ENCODE peak calls at places on chromosomes 2 and 18, in six cellular contexts. One of them, this sample, is unnamed.

GRCh38 chr2:112021781-112022231 is 33.3 kb upstream of the TMEM87B start:
- DNase-seq in A172: peak; percentile 93
- DNase-seq in GOT3: no peak
- DNase-seq in NCI-H1694 treated with DMSO at 0.1 percent for 48 hours: no peak
- DNase-seq in AML-193: no peak
- DNase-seq in NAMALWA: no peak
- DNase-seq in this sample: no peak

GRCh38 chr2:119319593-119319992 is 47.0 kb downstream of the C2orf76 start:
- DNase-seq in A172: no peak
- DNase-seq in GOT3: no peak
- DNase-seq in NCI-H1694 treated with DMSO at 0.1 percent for 48 hours: no peak
- DNase-seq in AML-193: no peak
- DNase-seq in NAMALWA: no peak
- DNase-seq in this sample: no peak

GRCh38 chr2:180046776-180047175 is 39.7 kb upstream of the CWC22 start:
- DNase-seq in A172: no peak
- DNase-seq in GOT3: no peak
- DNase-seq in NCI-H1694 treated with DMSO at 0.1 percent for 48 hours: no peak
- DNase-seq in AML-193: no peak
- DNase-seq in NAMALWA: no peak
- DNase-seq in this sample: no peak

GRCh38 chr18:74516271-74517235 is 17.7 kb upstream of the CNDP1 start:
- DNase-seq in A172: no peak
- DNase-seq in GOT3: no peak
- DNase-seq in NCI-H1694 treated with DMSO at 0.1 percent for 48 hours: no peak
- DNase-seq in AML-193: no peak
- DNase-seq in NAMALWA: no peak
- DNase-seq in this sample: no peak

GRCh38 chr2:197628043-197628500 is 47.3 kb downstream of the RFTN2 start:
- DNase-seq in A172: peak; percentile 31
- DNase-seq in GOT3: no peak
- DNase-seq in NCI-H1694 treated with DMSO at 0.1 percent for 48 hours: no peak
- DNase-seq in AML-193: no peak
- DNase-seq in NAMALWA: no peak
- DNase-seq in this sample: no peak

GRCh38 chr2:62596061-62596658 is 90.2 kb upstream of the TMEM17 start:
- DNase-seq in A172: peak; percentile 85
- DNase-seq in GOT3: no peak
- DNase-seq in NCI-H1694 treated with DMSO at 0.1 percent for 48 hours: no peak
- DNase-seq in AML-193: no peak
- DNase-seq in NAMALWA: no peak
- DNase-seq in this sample: no peak

GRCh38 chr18:3012306-3012919 is 531 bp downstream of the LPIN2 start:
- DNase-seq in A172: peak; percentile 26
- DNase-seq in GOT3: no peak
- DNase-seq in NCI-H1694 treated with DMSO at 0.1 percent for 48 hours: no peak
- DNase-seq in AML-193: peak; percentile 23
- DNase-seq in NAMALWA: peak; percentile 70
- DNase-seq in this sample: peak; percentile 89

GRCh38 chr18:9947248-9947647 is 33.4 kb downstream of the VAPA start:
- DNase-seq in A172: no peak
- DNase-seq in GOT3: no peak
- DNase-seq in NCI-H1694 treated with DMSO at 0.1 percent for 48 hours: no peak
- DNase-seq in AML-193: no peak
- DNase-seq in NAMALWA: no peak
- DNase-seq in this sample: no peak

GRCh38 chr2:175111200-175111657 is 56.8 kb downstream of the ATF2 start:
- DNase-seq in A172: peak; percentile 42
- DNase-seq in GOT3: no peak
- DNase-seq in NCI-H1694 treated with DMSO at 0.1 percent for 48 hours: peak; percentile 43
- DNase-seq in AML-193: peak; percentile 48
- DNase-seq in NAMALWA: peak; percentile 79
- DNase-seq in this sample: peak; percentile 72

GRCh38 chr2:60483400-60483799 is 70.1 kb downstream of the BCL11A start:
- DNase-seq in A172: peak; percentile 29
- DNase-seq in GOT3: no peak
- DNase-seq in NCI-H1694 treated with DMSO at 0.1 percent for 48 hours: no peak
- DNase-seq in AML-193: no peak
- DNase-seq in NAMALWA: no peak
- DNase-seq in this sample: no peak

GRCh38 chr2:28736034-28736433 is 15.6 kb upstream of the PPP1CB start:
- DNase-seq in A172: peak; percentile 76
- DNase-seq in GOT3: no peak
- DNase-seq in NCI-H1694 treated with DMSO at 0.1 percent for 48 hours: peak; percentile 55
- DNase-seq in AML-193: no peak
- DNase-seq in NAMALWA: no peak
- DNase-seq in this sample: no peak

GRCh38 chr2:38533180-38533579 is 69.5 kb downstream of the HNRNPLL start:
- DNase-seq in A172: no peak
- DNase-seq in GOT3: no peak
- DNase-seq in NCI-H1694 treated with DMSO at 0.1 percent for 48 hours: no peak
- DNase-seq in AML-193: no peak
- DNase-seq in NAMALWA: peak; percentile 95
- DNase-seq in this sample: no peak

GRCh38 chr18:5622905-5623304 is 79.1 kb upstream of the EPB41L3 start:
- DNase-seq in A172: no peak
- DNase-seq in GOT3: no peak
- DNase-seq in NCI-H1694 treated with DMSO at 0.1 percent for 48 hours: no peak
- DNase-seq in AML-193: no peak
- DNase-seq in NAMALWA: no peak
- DNase-seq in this sample: no peak

GRCh38 chr2:136308621-136309020 is 190.7 kb upstream of the CXCR4 start:
- DNase-seq in A172: no peak
- DNase-seq in GOT3: no peak
- DNase-seq in NCI-H1694 treated with DMSO at 0.1 percent for 48 hours: no peak
- DNase-seq in AML-193: no peak
- DNase-seq in NAMALWA: no peak
- DNase-seq in this sample: no peak

GRCh38 chr2:27320958-27321543 is 1.8 kb downstream of the MPV17 start:
- DNase-seq in A172: peak; percentile 99
- DNase-seq in GOT3: peak; percentile 86
- DNase-seq in NCI-H1694 treated with DMSO at 0.1 percent for 48 hours: no peak
- DNase-seq in AML-193: no peak
- DNase-seq in NAMALWA: no peak
- DNase-seq in this sample: peak; percentile 70

GRCh38 chr2:86290596-86291327 is 46.7 kb downstream of the REEP1 start:
- DNase-seq in A172: no peak
- DNase-seq in GOT3: no peak
- DNase-seq in NCI-H1694 treated with DMSO at 0.1 percent for 48 hours: no peak
- DNase-seq in AML-193: no peak
- DNase-seq in NAMALWA: no peak
- DNase-seq in this sample: no peak

GRCh38 chr2:109663721-109664120 is 49.6 kb downstream of the SOWAHC start:
- DNase-seq in A172: peak; percentile 19
- DNase-seq in GOT3: no peak
- DNase-seq in NCI-H1694 treated with DMSO at 0.1 percent for 48 hours: peak; percentile 97
- DNase-seq in AML-193: no peak
- DNase-seq in NAMALWA: no peak
- DNase-seq in this sample: no peak

GRCh38 chr2:181649436-181649979 is 7.4 kb downstream of the CERKL start:
- DNase-seq in A172: no peak
- DNase-seq in GOT3: no peak
- DNase-seq in NCI-H1694 treated with DMSO at 0.1 percent for 48 hours: no peak
- DNase-seq in AML-193: no peak
- DNase-seq in NAMALWA: no peak
- DNase-seq in this sample: no peak

GRCh38 chr2:232431705-232432590 is 24.0 kb upstream of the ALPI start:
- DNase-seq in A172: no peak
- DNase-seq in GOT3: no peak
- DNase-seq in NCI-H1694 treated with DMSO at 0.1 percent for 48 hours: no peak
- DNase-seq in AML-193: no peak
- DNase-seq in NAMALWA: no peak
- DNase-seq in this sample: no peak

This sample was measured in erythroblast.